ENCODE peak calls at places on chromosomes 12 and 14, in eight cellular contexts. M is activated CD8-positive, alpha-beta memory T cell treated with anti-CD3 and anti-CD28 coated beads for 24 hours; S is astrocyte; Q is CD8-positive, alpha-beta T cell; Z is DMS53; K is neural progenitor cell; U is RPMI8226; I is CD8-positive, alpha-beta memory T cell. E is an unnamed sample.

GRCh38 chr12:53065470-53065869 is 13.7 kb downstream of the SPRYD3 start:
- DNase-seq in M (no peak), S (no peak), Q (no peak), Z (no peak), K (no peak), U (no peak), I (no peak), E (no peak)

GRCh38 chr12:33026791-33027190 is 130.2 kb upstream of the PKP2 start:
- DNase-seq in M (no peak), S (no peak), Q (no peak), Z (no peak), K (no peak), U (no peak), I (no peak), E (no peak)

GRCh38 chr12:42090899-42091298 is 53.8 kb downstream of the GXYLT1 start:
- DNase-seq in M (no peak), S (peak; percentile 88), Q (no peak), Z (no peak), K (no peak), U (no peak), I (no peak), E (peak; percentile 25)

GRCh38 chr12:67428431-67428830 is 159.3 kb downstream of the CAND1 start:
- DNase-seq in M (no peak), S (no peak), Q (no peak), Z (peak; percentile 36), K (no peak), U (no peak), I (no peak), E (no peak)

GRCh38 chr12:88663001-88663400 is 82.7 kb upstream of the KITLG start:
- DNase-seq in M (no peak), S (no peak), Q (no peak), Z (no peak), K (no peak), U (no peak), I (no peak), E (no peak)

GRCh38 chr14:105419305-105420091 is at the start of gene MTA1:
- DNase-seq in M (peak; percentile 80), S (no peak), Q (no peak), Z (peak; percentile 62), K (peak; percentile 83), U (peak; percentile 62), I (peak; percentile 38), E (no peak)

GRCh38 chr14:104302794-104303405 is 164.5 kb downstream of the KIF26A start:
- DNase-seq in M (no peak), S (no peak), Q (no peak), Z (no peak), K (no peak), U (no peak), I (no peak), E (no peak)

GRCh38 chr14:32932921-32933622 is 5.6 kb upstream of the NPAS3 start:
- DNase-seq in M (no peak), S (no peak), Q (no peak), Z (peak; percentile 44), K (peak; percentile 67), U (no peak), I (no peak), E (no peak)

GRCh38 chr12:58412466-58412865 is 471.1 kb downstream of the ATP23 start:
- DNase-seq in M (no peak), S (no peak), Q (no peak), Z (no peak), K (no peak), U (no peak), I (no peak), E (no peak)

GRCh38 chr12:66003951-66004350 is 126.6 kb downstream of the LLPH start:
- DNase-seq in M (no peak), S (no peak), Q (no peak), Z (no peak), K (no peak), U (peak; percentile 55), I (no peak), E (no peak)

GRCh38 chr12:6383572-6384498 is at the start of gene LTBR:
- DNase-seq in M (no peak), S (peak; percentile 67), Q (no peak), Z (peak; percentile 99), K (peak; percentile 49), U (no peak), I (no peak), E (peak; percentile 93)

GRCh38 chr12:43760396-43760795 is 1.6 kb downstream of the IRAK4 start:
- DNase-seq in M (no peak), S (no peak), Q (no peak), Z (peak; percentile 33), K (no peak), U (peak; percentile 10), I (no peak), E (no peak)

GRCh38 chr12:54463034-54463433 is 10.4 kb downstream of the GTSF1 start:
- DNase-seq in M (no peak), S (peak; percentile 16), Q (no peak), Z (no peak), K (no peak), U (no peak), I (no peak), E (no peak)

GRCh38 chr12:9741726-9742125 is 8.8 kb upstream of the CLECL1 start:
- DNase-seq in M (peak; percentile 72), S (no peak), Q (peak; percentile 55), Z (no peak), K (no peak), U (peak; percentile 80), I (peak; percentile 50), E (no peak)

GRCh38 chr14:71130491-71131179 is 223.4 kb downstream of the PCNX1 start:
- DNase-seq in M (no peak), S (peak; percentile 82), Q (no peak), Z (no peak), K (no peak), U (no peak), I (no peak), E (no peak)

GRCh38 chr14:31138301-31138700 is 69.3 kb downstream of the HECTD1 start:
- DNase-seq in M (no peak), S (no peak), Q (no peak), Z (no peak), K (no peak), U (no peak), I (no peak), E (no peak)

GRCh38 chr12:105359840-105360239 is 29.3 kb downstream of the C12orf75 start:
- DNase-seq in M (no peak), S (no peak), Q (no peak), Z (no peak), K (no peak), U (no peak), I (no peak), E (no peak)

GRCh38 chr14:51652168-51653095 is 722 bp downstream of the FRMD6 start:
- DNase-seq in M (no peak), S (no peak), Q (no peak), Z (peak; percentile 55), K (peak; percentile 73), U (peak; percentile 2), I (peak; percentile 38), E (no peak)

GRCh38 chr12:45669762-45670161 is 59.7 kb upstream of the ARID2 start:
- DNase-seq in M (no peak), S (no peak), Q (no peak), Z (no peak), K (no peak), U (no peak), I (no peak), E (no peak)

GRCh38 chr12:42483534-42483857 is 106.0 kb downstream of the PRICKLE1 start:
- DNase-seq in M (peak; percentile 67), S (no peak), Q (no peak), Z (no peak), K (no peak), U (peak; percentile 10), I (no peak), E (peak; percentile 45)

GRCh38 chr12:76226397-76226796 is 121.8 kb downstream of the BBS10 start:
- DNase-seq in M (no peak), S (peak; percentile 41), Q (no peak), Z (peak; percentile 26), K (no peak), U (no peak), I (no peak), E (no peak)